ENCODE peak calls at places on chromosomes 2 and 18, in seven cellular contexts. One of them, this sample, is unnamed.

GRCh38 chr2:11726384-11726783 is 20.0 kb upstream of the LPIN1 start:
- DNase-seq in neural progenitor cell: no peak
- DNase-seq in suprapubic skin: no peak
- DNase-seq in pancreas: no peak
- DNase-seq in transverse colon: no peak
- DNase-seq in mammary epithelial cell: no peak
- DNase-seq in hepatocyte: no peak
- DNase-seq in this sample: no peak

GRCh38 chr18:61581578-61582204 is 248.5 kb downstream of the CDH20 start:
- DNase-seq in suprapubic skin: peak; percentile 87
- DNase-seq in hepatocyte: peak; percentile 83
- DNase-seq in mammary epithelial cell: peak; percentile 59
- DNase-seq in pancreas: peak; percentile 60
- DNase-seq in transverse colon: peak; percentile 79
- DNase-seq in neural progenitor cell: peak; percentile 88
- DNase-seq in this sample: peak; percentile 51

GRCh38 chr18:72867721-72868665 is at the start of gene NETO1:
- DNase-seq in transverse colon: no peak
- DNase-seq in mammary epithelial cell: peak; percentile 35
- DNase-seq in suprapubic skin: no peak
- DNase-seq in hepatocyte: no peak
- DNase-seq in pancreas: no peak
- DNase-seq in neural progenitor cell: peak; percentile 69
- DNase-seq in this sample: no peak

GRCh38 chr2:46850742-46851141 is 64.9 kb downstream of the MCFD2 start:
- DNase-seq in hepatocyte: peak; percentile 47
- DNase-seq in pancreas: peak; percentile 90
- DNase-seq in neural progenitor cell: no peak
- DNase-seq in mammary epithelial cell: peak; percentile 89
- DNase-seq in transverse colon: peak; percentile 45
- DNase-seq in suprapubic skin: no peak
- DNase-seq in this sample: peak; percentile 82

GRCh38 chr18:39350916-39351315 is 1785.3 kb upstream of the CELF4 start:
- DNase-seq in suprapubic skin: no peak
- DNase-seq in transverse colon: no peak
- DNase-seq in neural progenitor cell: no peak
- DNase-seq in hepatocyte: no peak
- DNase-seq in mammary epithelial cell: no peak
- DNase-seq in pancreas: no peak
- DNase-seq in this sample: no peak

GRCh38 chr2:222179592-222179991 is 119.2 kb downstream of the PAX3 start:
- DNase-seq in suprapubic skin: no peak
- DNase-seq in pancreas: no peak
- DNase-seq in hepatocyte: no peak
- DNase-seq in neural progenitor cell: no peak
- DNase-seq in transverse colon: no peak
- DNase-seq in mammary epithelial cell: no peak
- DNase-seq in this sample: no peak

GRCh38 chr2:116988303-116988702 is 826.2 kb upstream of the DDX18 start:
- DNase-seq in suprapubic skin: no peak
- DNase-seq in pancreas: no peak
- DNase-seq in neural progenitor cell: no peak
- DNase-seq in transverse colon: no peak
- DNase-seq in mammary epithelial cell: peak; percentile 6
- DNase-seq in hepatocyte: no peak
- DNase-seq in this sample: no peak

GRCh38 chr2:38581193-38582147 is 21.3 kb downstream of the HNRNPLL start:
- DNase-seq in mammary epithelial cell: peak; percentile 61
- DNase-seq in transverse colon: peak; percentile 36
- DNase-seq in neural progenitor cell: peak; percentile 77
- DNase-seq in suprapubic skin: no peak
- DNase-seq in hepatocyte: peak; percentile 86
- DNase-seq in pancreas: peak; percentile 26
- DNase-seq in this sample: no peak

GRCh38 chr2:71930073-71930681 is 217.5 kb downstream of the CYP26B1 start:
- DNase-seq in hepatocyte: peak; percentile 70
- DNase-seq in pancreas: no peak
- DNase-seq in suprapubic skin: no peak
- DNase-seq in transverse colon: peak; percentile 47
- DNase-seq in neural progenitor cell: no peak
- DNase-seq in mammary epithelial cell: no peak
- DNase-seq in this sample: no peak

GRCh38 chr2:224469374-224469964 is 67.6 kb upstream of the FAM124B start:
- DNase-seq in neural progenitor cell: no peak
- DNase-seq in suprapubic skin: no peak
- DNase-seq in pancreas: no peak
- DNase-seq in mammary epithelial cell: no peak
- DNase-seq in hepatocyte: no peak
- DNase-seq in transverse colon: no peak
- DNase-seq in this sample: no peak

GRCh38 chr2:239381709-239382134 is 19.1 kb downstream of the HDAC4 start:
- DNase-seq in suprapubic skin: no peak
- DNase-seq in hepatocyte: no peak
- DNase-seq in neural progenitor cell: no peak
- DNase-seq in transverse colon: no peak
- DNase-seq in pancreas: no peak
- DNase-seq in mammary epithelial cell: no peak
- DNase-seq in this sample: no peak
- H3K4me3 ChIP-seq in suprapubic skin: no peak overlapping the region
- H3K4me3 ChIP-seq in hepatocyte: no peak overlapping the region
- H3K4me3 ChIP-seq in neural progenitor cell: no peak overlapping the region
- H3K4me3 ChIP-seq in transverse colon: no peak overlapping the region
- H3K4me3 ChIP-seq in pancreas: no peak overlapping the region
- H3K4me3 ChIP-seq in mammary epithelial cell: no peak overlapping the region
- H3K4me3 ChIP-seq in this sample: no peak overlapping the region

GRCh38 chr2:66281980-66282379 is 152.9 kb upstream of the MEIS1 start:
- DNase-seq in hepatocyte: no peak
- DNase-seq in neural progenitor cell: no peak
- DNase-seq in suprapubic skin: no peak
- DNase-seq in mammary epithelial cell: no peak
- DNase-seq in pancreas: no peak
- DNase-seq in transverse colon: no peak
- DNase-seq in this sample: no peak
- TF ChIP-seq CTCF in hepatocyte: no peak
- TF ChIP-seq CTCF in neural progenitor cell: no peak
- TF ChIP-seq CTCF in suprapubic skin: no peak
- TF ChIP-seq CTCF in mammary epithelial cell: no peak
- TF ChIP-seq CTCF in pancreas: no peak
- TF ChIP-seq CTCF in transverse colon: no peak
- TF ChIP-seq CTCF in this sample: no peak

GRCh38 chr2:217907266-217907665 is 95.5 kb downstream of the TNS1 start:
- DNase-seq in mammary epithelial cell: no peak
- DNase-seq in transverse colon: no peak
- DNase-seq in hepatocyte: no peak
- DNase-seq in suprapubic skin: no peak
- DNase-seq in neural progenitor cell: no peak
- DNase-seq in pancreas: no peak
- DNase-seq in this sample: no peak
- H3K27ac ChIP-seq in mammary epithelial cell: no peak overlapping the region
- H3K27ac ChIP-seq in transverse colon: peak overlapping the region; percentile 85
- H3K27ac ChIP-seq in hepatocyte: no peak overlapping the region
- H3K27ac ChIP-seq in suprapubic skin: peak overlapping the region; percentile 88
- H3K27ac ChIP-seq in neural progenitor cell: no peak overlapping the region
- H3K27ac ChIP-seq in pancreas: no peak overlapping the region
- H3K27ac ChIP-seq in this sample: no peak overlapping the region

GRCh38 chr2:237956402-237956736 is 10.4 kb upstream of the UBE2F start:
- DNase-seq in transverse colon: no peak
- DNase-seq in neural progenitor cell: peak; percentile 48
- DNase-seq in hepatocyte: no peak
- DNase-seq in suprapubic skin: no peak
- DNase-seq in mammary epithelial cell: no peak
- DNase-seq in pancreas: no peak
- DNase-seq in this sample: no peak
- H3K4me3 ChIP-seq in transverse colon: no peak overlapping the region
- H3K4me3 ChIP-seq in neural progenitor cell: peak overlapping the region; percentile 67
- H3K4me3 ChIP-seq in hepatocyte: no peak overlapping the region
- H3K4me3 ChIP-seq in suprapubic skin: peak overlapping the region; percentile 32
- H3K4me3 ChIP-seq in mammary epithelial cell: peak overlapping the region; percentile 26
- H3K4me3 ChIP-seq in pancreas: no peak overlapping the region
- H3K4me3 ChIP-seq in this sample: peak overlapping the region; percentile 20

DNA sequence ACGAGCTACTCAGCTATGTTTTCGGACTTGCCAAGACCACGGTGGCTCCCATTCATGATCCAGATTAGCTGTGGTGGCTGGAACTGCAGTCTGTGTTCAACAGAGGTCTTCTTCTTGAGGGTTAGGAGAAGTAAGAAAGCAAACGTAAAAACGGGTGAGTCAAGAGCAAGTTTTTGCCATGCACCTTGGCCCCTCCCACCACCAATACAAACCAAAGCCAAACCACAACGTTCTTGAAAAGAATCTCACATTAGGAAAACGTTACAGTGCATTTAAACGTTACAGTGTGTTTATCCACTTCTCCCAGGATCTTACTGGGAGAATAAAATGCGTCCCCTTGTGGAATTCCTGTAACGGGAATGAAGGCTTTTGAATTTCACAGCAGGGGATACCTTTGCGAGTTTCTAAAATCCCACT is 725 bp downstream of the FBXO48 start:
- DNase-seq in transverse colon: peak; percentile 41
- DNase-seq in suprapubic skin: no peak
- DNase-seq in pancreas: no peak
- DNase-seq in hepatocyte: peak; percentile 40
- DNase-seq in neural progenitor cell: peak; percentile 44
- DNase-seq in mammary epithelial cell: peak; percentile 79
- DNase-seq in this sample: peak; percentile 47
- TF ChIP-seq CTCF in transverse colon: peak; percentile 3
- TF ChIP-seq CTCF in suprapubic skin: no peak
- TF ChIP-seq CTCF in pancreas: no peak
- TF ChIP-seq CTCF in hepatocyte: no peak
- TF ChIP-seq CTCF in neural progenitor cell: peak; percentile 4
- TF ChIP-seq CTCF in mammary epithelial cell: peak; percentile 21
- TF ChIP-seq CTCF in this sample: peak; percentile 15

DNA sequence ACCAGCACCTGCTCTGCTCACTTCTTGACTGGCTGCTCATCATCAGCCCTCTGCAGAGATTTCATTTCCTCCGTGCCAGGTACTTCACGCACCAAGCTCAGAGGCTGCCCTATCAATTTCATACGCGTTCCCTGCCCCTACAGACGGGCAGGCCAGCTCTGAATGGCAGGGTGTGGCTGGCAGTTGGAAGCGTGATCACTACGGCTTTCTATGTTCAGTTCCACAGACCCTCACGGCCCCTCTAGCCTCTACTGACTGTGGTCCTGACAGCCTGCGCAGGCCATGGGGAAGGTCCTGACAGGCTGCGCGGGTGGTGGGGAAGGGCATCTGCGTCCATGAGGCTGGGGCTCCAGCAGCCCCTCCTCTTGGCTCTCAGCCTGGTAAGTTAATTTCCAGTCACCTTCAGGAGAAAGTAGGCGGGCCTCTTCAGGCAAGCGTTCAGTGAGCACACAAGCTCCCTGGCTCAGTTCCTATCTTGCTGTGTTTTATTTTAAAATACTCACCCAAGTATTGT is 154.8 kb downstream of the ZNF236 start:
- DNase-seq in hepatocyte: no peak
- DNase-seq in neural progenitor cell: no peak
- DNase-seq in mammary epithelial cell: no peak
- DNase-seq in pancreas: no peak
- DNase-seq in transverse colon: peak; percentile 72
- DNase-seq in suprapubic skin: no peak
- DNase-seq in this sample: no peak
- H3K27ac ChIP-seq in hepatocyte: no peak overlapping the region
- H3K27ac ChIP-seq in neural progenitor cell: no peak overlapping the region
- H3K27ac ChIP-seq in mammary epithelial cell: no peak overlapping the region
- H3K27ac ChIP-seq in pancreas: no peak overlapping the region
- H3K27ac ChIP-seq in transverse colon: peak overlapping the region; percentile 79
- H3K27ac ChIP-seq in suprapubic skin: no peak overlapping the region
- H3K27ac ChIP-seq in this sample: no peak overlapping the region

GRCh38 chr2:60446413-60447358 is 106.8 kb downstream of the BCL11A start:
- DNase-seq in transverse colon: no peak
- DNase-seq in mammary epithelial cell: no peak
- DNase-seq in pancreas: no peak
- DNase-seq in hepatocyte: no peak
- DNase-seq in neural progenitor cell: no peak
- DNase-seq in suprapubic skin: no peak
- DNase-seq in this sample: no peak

GRCh38 chr2:60447943-60448342 is 105.5 kb downstream of the BCL11A start:
- DNase-seq in pancreas: no peak
- DNase-seq in hepatocyte: no peak
- DNase-seq in suprapubic skin: no peak
- DNase-seq in mammary epithelial cell: no peak
- DNase-seq in neural progenitor cell: no peak
- DNase-seq in transverse colon: no peak
- DNase-seq in this sample: no peak

GRCh38 chr2:60453301-60453700 is 100.2 kb downstream of the BCL11A start:
- DNase-seq in suprapubic skin: no peak
- DNase-seq in transverse colon: no peak
- DNase-seq in neural progenitor cell: peak; percentile 92
- DNase-seq in mammary epithelial cell: no peak
- DNase-seq in hepatocyte: no peak
- DNase-seq in pancreas: no peak
- DNase-seq in this sample: no peak

GRCh38 chr2:60453896-60454295 is 99.6 kb downstream of the BCL11A start:
- DNase-seq in mammary epithelial cell: no peak
- DNase-seq in pancreas: no peak
- DNase-seq in neural progenitor cell: no peak
- DNase-seq in hepatocyte: no peak
- DNase-seq in suprapubic skin: no peak
- DNase-seq in transverse colon: no peak
- DNase-seq in this sample: no peak

DNA sequence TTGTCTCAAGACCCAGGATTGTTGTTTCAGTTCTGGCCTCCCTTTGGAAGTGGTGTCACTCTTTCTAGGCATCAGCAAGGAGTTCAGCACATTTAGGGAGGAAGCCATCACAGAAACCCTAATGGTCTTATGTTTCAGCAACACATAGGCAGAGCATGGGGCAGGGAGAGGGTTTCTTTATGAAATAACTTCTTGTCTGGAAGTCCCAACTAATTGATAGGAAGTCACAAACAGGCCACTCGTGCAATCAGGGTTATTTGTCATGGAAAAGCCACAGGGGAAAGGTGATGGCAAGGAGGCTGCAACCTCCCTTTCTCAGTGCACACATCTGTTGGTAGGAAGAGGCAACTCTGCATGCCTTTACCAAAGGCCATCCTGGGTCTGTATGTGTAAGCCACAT is 103.0 kb downstream of the BCL11A start:
- DNase-seq in transverse colon: no peak
- DNase-seq in hepatocyte: no peak
- DNase-seq in mammary epithelial cell: no peak
- DNase-seq in neural progenitor cell: no peak
- DNase-seq in pancreas: no peak
- DNase-seq in suprapubic skin: no peak
- DNase-seq in this sample: no peak
- H3K4me3 ChIP-seq in transverse colon: no peak overlapping the region
- H3K4me3 ChIP-seq in hepatocyte: no peak overlapping the region
- H3K4me3 ChIP-seq in mammary epithelial cell: no peak overlapping the region
- H3K4me3 ChIP-seq in neural progenitor cell: no peak overlapping the region
- H3K4me3 ChIP-seq in pancreas: no peak overlapping the region
- H3K4me3 ChIP-seq in suprapubic skin: no peak overlapping the region
- H3K4me3 ChIP-seq in this sample: no peak overlapping the region

GRCh38 chr2:175107146-175107545 is 60.9 kb downstream of the ATF2 start:
- DNase-seq in mammary epithelial cell: no peak
- DNase-seq in transverse colon: no peak
- DNase-seq in neural progenitor cell: no peak
- DNase-seq in suprapubic skin: no peak
- DNase-seq in pancreas: no peak
- DNase-seq in hepatocyte: no peak
- DNase-seq in this sample: no peak

GRCh38 chr2:175111200-175111657 is 56.8 kb downstream of the ATF2 start:
- DNase-seq in hepatocyte: peak; percentile 41
- DNase-seq in mammary epithelial cell: peak; percentile 34
- DNase-seq in pancreas: no peak
- DNase-seq in transverse colon: no peak
- DNase-seq in suprapubic skin: no peak
- DNase-seq in neural progenitor cell: peak; percentile 33
- DNase-seq in this sample: no peak
- TF ChIP-seq CTCF in hepatocyte: peak; percentile 64
- TF ChIP-seq CTCF in mammary epithelial cell: peak; percentile 58
- TF ChIP-seq CTCF in pancreas: peak; percentile 49
- TF ChIP-seq CTCF in transverse colon: peak; percentile 77
- TF ChIP-seq CTCF in suprapubic skin: peak; percentile 38
- TF ChIP-seq CTCF in neural progenitor cell: peak; percentile 69
- TF ChIP-seq CTCF in this sample: peak; percentile 40

This sample was measured in brain microvascular endothelial cell.